ENCODE peak calls at places on chromosomes 12 and 14, in ten cellular contexts. Z is GM04504; J is cardiac septum; Q is cardiac fibroblast; T is NCI-H460; M is NCI-H187 treated with DMSO at 0.1 percent for 48 hours; X is stimulated activated CD4-positive, alpha-beta T cell treated with anti-CD3 and anti-CD28 coated beads, TNF-alpha, amount 100 ng/mL, for 4 hours; H is left ventricle myocardium superior; L is A549; U is activated T-cell treated with anti-CD3 and anti-CD28 coated beads, Interleukin-2, amount 50 U/mL, for 1 hour. W is an unnamed sample.

GRCh38 chr14:59333668-59334067 is 131.5 kb downstream of the GPR135 start:
- DNase-seq in M (no peak), U (no peak), Q (peak), L (no peak), H (no peak), Z (peak), J (no peak), X (no peak), T (no peak), W (peak)

GRCh38 chr14:103549361-103550311 is 12.8 kb downstream of the BAG5 start:
- DNase-seq in J (peak), L (no peak), X (no peak), Q (no peak), M (no peak), T (no peak), U (no peak), H (peak), Z (no peak), W (no peak)

GRCh38 chr14:72924332-72924731 is 1.9 kb upstream of the DCAF4 start:
- DNase-seq in X (no peak), H (peak), Z (no peak), Q (no peak), L (no peak), T (no peak), M (no peak), U (no peak), J (no peak), W (peak)

GRCh38 chr12:48118491-48118890 is 673 bp upstream of the PFKM start:
- DNase-seq in X (no peak), Z (no peak), T (no peak), U (no peak), H (no peak), M (no peak), Q (peak), L (no peak), J (no peak), W (no peak)

GRCh38 chr12:29428630-29429029 is 47.7 kb upstream of the ERGIC2 start:
- DNase-seq in Q (peak), L (no peak), T (peak), X (no peak), J (no peak), M (no peak), H (no peak), U (no peak), Z (peak), W (peak)

GRCh38 chr12:57461904-57462306 is 2.3 kb downstream of the GLI1 start:
- DNase-seq in J (no peak), L (no peak), X (no peak), M (no peak), Q (peak), Z (no peak), T (no peak), U (no peak), H (no peak), W (no peak)

GRCh38 chr12:124170756-124171155 is 124.1 kb upstream of the RFLNA start:
- DNase-seq in H (no peak), M (no peak), L (no peak), Q (no peak), Z (no peak), X (no peak), T (no peak), J (no peak), U (no peak), W (peak)

GRCh38 chr12:97363693-97364092 is 98.9 kb upstream of the RMST start:
- DNase-seq in J (no peak), Z (no peak), T (no peak), H (no peak), U (no peak), X (no peak), M (no peak), Q (no peak), L (no peak), W (no peak)

GRCh38 chr12:15044461-15044860 is 71.6 kb downstream of the PDE6H start:
- DNase-seq in Q (peak), M (no peak), H (no peak), Z (peak), X (no peak), T (no peak), U (no peak), J (no peak), L (no peak), W (peak)

W was measured in kidney tubule cell.